ENCODE peak calls at places on chromosomes 16 and 17, in eight cellular contexts. One of them, this sample, is unnamed. For H3K9me3, the result is how much of the 10 kb centered on the place peaks cover.

GRCh38 chr17:65270932-65271700 is 133.9 kb downstream of the RGS9 start:
- DNase-seq in mucosa of descending colon: no peak
- DNase-seq in heart left ventricle: no peak
- DNase-seq in right atrium auricular region: no peak
- DNase-seq in ovary: no peak
- DNase-seq in fibroblast of lung: peak
- DNase-seq in suprapubic skin: no peak
- DNase-seq in cardiac muscle cell: no peak
- DNase-seq in this sample: no peak

GRCh38 chr16:19116711-19117449 is 3.1 kb downstream of the ITPRIPL2 start:
- DNase-seq in mucosa of descending colon: no peak
- DNase-seq in heart left ventricle: no peak
- DNase-seq in right atrium auricular region: no peak
- DNase-seq in ovary: no peak
- DNase-seq in fibroblast of lung: peak
- DNase-seq in suprapubic skin: no peak
- DNase-seq in cardiac muscle cell: no peak
- DNase-seq in this sample: no peak

GRCh38 chr17:79624658-79625478 is 14.0 kb upstream of the RBFOX3 start:
- DNase-seq in mucosa of descending colon: peak
- DNase-seq in heart left ventricle: no peak
- DNase-seq in right atrium auricular region: no peak
- DNase-seq in ovary: peak
- DNase-seq in fibroblast of lung: no peak
- DNase-seq in suprapubic skin: peak
- DNase-seq in cardiac muscle cell: no peak
- DNase-seq in this sample: no peak

GRCh38 chr17:50028207-50029120 is 27.4 kb upstream of the ITGA3 start:
- DNase-seq in mucosa of descending colon: peak
- DNase-seq in heart left ventricle: no peak
- DNase-seq in right atrium auricular region: peak
- DNase-seq in ovary: no peak
- DNase-seq in fibroblast of lung: peak
- DNase-seq in suprapubic skin: peak
- DNase-seq in cardiac muscle cell: peak
- DNase-seq in this sample: no peak

GRCh38 chr16:66741131-66741900 is 10.1 kb downstream of the DYNC1LI2 start:
- DNase-seq in mucosa of descending colon: peak
- DNase-seq in heart left ventricle: peak
- DNase-seq in right atrium auricular region: peak
- DNase-seq in ovary: peak
- DNase-seq in fibroblast of lung: peak
- DNase-seq in suprapubic skin: peak
- DNase-seq in cardiac muscle cell: peak
- DNase-seq in this sample: peak

GRCh38 chr17:17739388-17740066 is 58.3 kb downstream of the RAI1 start:
- DNase-seq in mucosa of descending colon: peak
- DNase-seq in heart left ventricle: no peak
- DNase-seq in right atrium auricular region: no peak
- DNase-seq in ovary: peak
- DNase-seq in fibroblast of lung: peak
- DNase-seq in suprapubic skin: no peak
- DNase-seq in cardiac muscle cell: peak
- DNase-seq in this sample: no peak

GRCh38 chr16:30185141-30185682 is 1.8 kb downstream of the CORO1A start:
- DNase-seq in mucosa of descending colon: peak
- DNase-seq in heart left ventricle: peak
- DNase-seq in right atrium auricular region: no peak
- DNase-seq in ovary: no peak
- DNase-seq in fibroblast of lung: no peak
- DNase-seq in suprapubic skin: no peak
- DNase-seq in cardiac muscle cell: no peak
- DNase-seq in this sample: no peak

GRCh38 chr17:77498056-77498785 is 357.5 kb downstream of the SEC14L1 start:
- DNase-seq in mucosa of descending colon: no peak
- DNase-seq in heart left ventricle: no peak
- DNase-seq in right atrium auricular region: no peak
- DNase-seq in ovary: no peak
- DNase-seq in fibroblast of lung: no peak
- DNase-seq in suprapubic skin: peak
- DNase-seq in cardiac muscle cell: no peak
- DNase-seq in this sample: no peak

GRCh38 chr16:47142469-47143328 is 1.0 kb downstream of the NETO2 start:
- DNase-seq in mucosa of descending colon: peak
- DNase-seq in heart left ventricle: no peak
- DNase-seq in right atrium auricular region: no peak
- DNase-seq in ovary: peak
- DNase-seq in fibroblast of lung: peak
- DNase-seq in suprapubic skin: no peak
- DNase-seq in cardiac muscle cell: peak
- DNase-seq in this sample: no peak

GRCh38 chr16:49970818-49971431 is 54.1 kb upstream of the CNEP1R1 start:
- DNase-seq in mucosa of descending colon: no peak
- DNase-seq in heart left ventricle: no peak
- DNase-seq in right atrium auricular region: no peak
- DNase-seq in ovary: no peak
- DNase-seq in fibroblast of lung: no peak
- DNase-seq in suprapubic skin: no peak
- DNase-seq in cardiac muscle cell: no peak
- DNase-seq in this sample: no peak

DNA sequence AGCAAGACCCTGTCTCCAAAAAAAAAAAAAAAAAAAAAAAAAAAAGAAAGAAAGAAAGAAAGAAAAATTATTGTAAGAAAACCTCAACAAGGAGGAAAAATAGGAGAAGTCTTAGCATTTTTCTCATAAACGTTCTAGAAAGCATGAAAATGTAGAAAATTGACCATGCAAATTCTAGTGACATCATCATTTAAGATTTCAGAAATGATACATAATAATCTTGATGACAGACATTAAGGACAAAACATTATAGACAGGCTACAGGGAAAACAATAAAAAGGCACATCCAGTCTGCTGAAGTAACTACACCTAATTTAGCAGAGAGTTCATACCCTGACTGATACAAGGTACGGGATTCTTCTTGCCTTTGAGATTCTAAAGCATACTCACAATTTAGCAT is 21.9 kb downstream of the MED13 start:
- DNase-seq in mucosa of descending colon: no peak
- DNase-seq in heart left ventricle: no peak
- DNase-seq in right atrium auricular region: no peak
- DNase-seq in ovary: no peak
- DNase-seq in fibroblast of lung: no peak
- DNase-seq in suprapubic skin: no peak
- DNase-seq in cardiac muscle cell: no peak
- DNase-seq in this sample: no peak
- H3K9me3 ChIP-seq in mucosa of descending colon: under half
- H3K9me3 ChIP-seq in heart left ventricle: under half
- H3K9me3 ChIP-seq in right atrium auricular region: under half
- H3K9me3 ChIP-seq in ovary: under half
- H3K9me3 ChIP-seq in fibroblast of lung: under half
- H3K9me3 ChIP-seq in suprapubic skin: under half
- H3K9me3 ChIP-seq in cardiac muscle cell: under half
- H3K9me3 ChIP-seq in this sample: under half

GRCh38 chr17:80650339-80650672 is 105.7 kb downstream of the RPTOR start:
- DNase-seq in mucosa of descending colon: no peak
- DNase-seq in heart left ventricle: no peak
- DNase-seq in right atrium auricular region: no peak
- DNase-seq in ovary: no peak
- DNase-seq in fibroblast of lung: no peak
- DNase-seq in suprapubic skin: no peak
- DNase-seq in cardiac muscle cell: no peak
- DNase-seq in this sample: no peak

GRCh38 chr17:80650751-80651173 is 106.1 kb downstream of the RPTOR start:
- DNase-seq in mucosa of descending colon: no peak
- DNase-seq in heart left ventricle: no peak
- DNase-seq in right atrium auricular region: no peak
- DNase-seq in ovary: no peak
- DNase-seq in fibroblast of lung: no peak
- DNase-seq in suprapubic skin: no peak
- DNase-seq in cardiac muscle cell: no peak
- DNase-seq in this sample: no peak

GRCh38 chr17:80649200-80649644 is 104.6 kb downstream of the RPTOR start:
- DNase-seq in mucosa of descending colon: no peak
- DNase-seq in heart left ventricle: no peak
- DNase-seq in right atrium auricular region: no peak
- DNase-seq in ovary: no peak
- DNase-seq in fibroblast of lung: no peak
- DNase-seq in suprapubic skin: no peak
- DNase-seq in cardiac muscle cell: no peak
- DNase-seq in this sample: no peak

GRCh38 chr17:80647746-80648145 is 103.1 kb downstream of the RPTOR start:
- DNase-seq in mucosa of descending colon: no peak
- DNase-seq in heart left ventricle: no peak
- DNase-seq in right atrium auricular region: no peak
- DNase-seq in ovary: no peak
- DNase-seq in fibroblast of lung: peak
- DNase-seq in suprapubic skin: no peak
- DNase-seq in cardiac muscle cell: peak
- DNase-seq in this sample: no peak

DNA sequence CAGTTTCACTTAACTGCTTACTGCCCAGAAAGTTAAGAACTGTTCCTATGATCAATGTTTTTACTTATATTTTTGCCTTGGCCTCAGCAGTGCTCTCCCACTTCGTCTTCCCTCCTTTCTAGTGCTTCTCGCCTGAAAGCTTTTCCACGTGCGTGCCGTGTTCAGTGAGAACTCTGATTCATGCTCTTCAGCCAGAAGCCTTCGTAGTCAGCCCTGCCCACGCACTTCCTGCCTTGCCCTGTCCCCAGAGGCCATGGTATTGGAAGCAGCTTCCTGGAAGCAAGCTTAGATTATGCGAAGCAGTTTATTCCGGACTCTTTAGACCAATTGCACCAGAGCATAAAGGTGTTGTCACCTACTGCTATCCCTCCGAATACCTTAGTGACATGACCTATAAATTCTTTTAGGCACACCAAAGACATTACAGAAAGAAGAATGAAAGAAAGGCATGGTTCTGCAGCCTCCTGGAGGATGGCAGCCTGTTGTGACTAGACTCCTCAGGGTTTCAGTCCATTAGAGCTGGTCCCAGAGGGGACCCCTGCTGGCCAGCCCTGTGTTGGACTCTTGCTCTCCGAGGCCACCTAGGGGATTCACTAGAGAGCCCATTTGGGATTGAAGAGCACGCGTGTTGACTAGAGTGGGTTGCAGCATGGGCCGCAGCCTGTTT is 105.2 kb downstream of the RPTOR start:
- DNase-seq in mucosa of descending colon: no peak
- DNase-seq in heart left ventricle: peak
- DNase-seq in right atrium auricular region: peak
- DNase-seq in ovary: peak
- DNase-seq in fibroblast of lung: peak
- DNase-seq in suprapubic skin: no peak
- DNase-seq in cardiac muscle cell: peak
- DNase-seq in this sample: no peak
- TF ChIP-seq CTCF in mucosa of descending colon: no peak
- TF ChIP-seq CTCF in heart left ventricle: peak
- TF ChIP-seq CTCF in right atrium auricular region: no peak
- TF ChIP-seq CTCF in ovary: no peak
- TF ChIP-seq CTCF in fibroblast of lung: peak
- TF ChIP-seq CTCF in suprapubic skin: peak
- TF ChIP-seq CTCF in cardiac muscle cell: peak
- TF ChIP-seq CTCF in this sample: no peak

DNA sequence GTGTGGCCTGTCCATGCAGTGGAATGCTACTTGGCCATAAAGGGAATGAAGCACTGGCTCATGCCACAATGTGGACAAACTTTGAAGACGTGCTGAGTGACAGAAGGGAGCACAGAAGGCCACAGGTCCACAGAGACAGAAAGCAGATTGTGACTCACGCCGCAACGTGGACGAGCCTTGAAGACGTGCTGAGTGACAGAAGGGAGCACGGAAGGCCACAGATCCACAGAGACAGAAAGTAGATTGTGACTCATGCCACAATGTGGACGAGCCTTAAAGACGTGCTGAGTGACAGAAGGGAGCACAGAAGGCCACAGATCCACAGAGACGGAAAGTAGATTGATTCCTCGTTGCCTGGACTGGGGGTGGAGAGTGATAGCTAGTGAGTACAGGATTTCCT is 19.2 kb downstream of the ZC3H18 start:
- DNase-seq in mucosa of descending colon: no peak
- DNase-seq in heart left ventricle: no peak
- DNase-seq in right atrium auricular region: no peak
- DNase-seq in ovary: no peak
- DNase-seq in fibroblast of lung: no peak
- DNase-seq in suprapubic skin: no peak
- DNase-seq in cardiac muscle cell: no peak
- DNase-seq in this sample: no peak
- H3K9me3 ChIP-seq in mucosa of descending colon: under half
- H3K9me3 ChIP-seq in heart left ventricle: under half
- H3K9me3 ChIP-seq in right atrium auricular region: under half
- H3K9me3 ChIP-seq in ovary: under half
- H3K9me3 ChIP-seq in fibroblast of lung: under half
- H3K9me3 ChIP-seq in suprapubic skin: under half
- H3K9me3 ChIP-seq in cardiac muscle cell: under half
- H3K9me3 ChIP-seq in this sample: under half

GRCh38 chr16:1337486-1337885 is 4.0 kb downstream of the BAIAP3 start:
- DNase-seq in mucosa of descending colon: no peak
- DNase-seq in heart left ventricle: no peak
- DNase-seq in right atrium auricular region: no peak
- DNase-seq in ovary: no peak
- DNase-seq in fibroblast of lung: no peak
- DNase-seq in suprapubic skin: no peak
- DNase-seq in cardiac muscle cell: no peak
- DNase-seq in this sample: no peak

GRCh38 chr16:1336619-1337018 is 3.2 kb downstream of the BAIAP3 start:
- DNase-seq in mucosa of descending colon: no peak
- DNase-seq in heart left ventricle: no peak
- DNase-seq in right atrium auricular region: no peak
- DNase-seq in ovary: no peak
- DNase-seq in fibroblast of lung: no peak
- DNase-seq in suprapubic skin: no peak
- DNase-seq in cardiac muscle cell: no peak
- DNase-seq in this sample: no peak

GRCh38 chr16:1338855-1339675 is 5.6 kb downstream of the BAIAP3 start:
- DNase-seq in mucosa of descending colon: no peak
- DNase-seq in heart left ventricle: no peak
- DNase-seq in right atrium auricular region: no peak
- DNase-seq in ovary: no peak
- DNase-seq in fibroblast of lung: no peak
- DNase-seq in suprapubic skin: no peak
- DNase-seq in cardiac muscle cell: no peak
- DNase-seq in this sample: no peak

GRCh38 chr16:1335996-1336395 is 2.6 kb downstream of the BAIAP3 start:
- DNase-seq in mucosa of descending colon: no peak
- DNase-seq in heart left ventricle: no peak
- DNase-seq in right atrium auricular region: no peak
- DNase-seq in ovary: no peak
- DNase-seq in fibroblast of lung: no peak
- DNase-seq in suprapubic skin: no peak
- DNase-seq in cardiac muscle cell: no peak
- DNase-seq in this sample: no peak

DNA sequence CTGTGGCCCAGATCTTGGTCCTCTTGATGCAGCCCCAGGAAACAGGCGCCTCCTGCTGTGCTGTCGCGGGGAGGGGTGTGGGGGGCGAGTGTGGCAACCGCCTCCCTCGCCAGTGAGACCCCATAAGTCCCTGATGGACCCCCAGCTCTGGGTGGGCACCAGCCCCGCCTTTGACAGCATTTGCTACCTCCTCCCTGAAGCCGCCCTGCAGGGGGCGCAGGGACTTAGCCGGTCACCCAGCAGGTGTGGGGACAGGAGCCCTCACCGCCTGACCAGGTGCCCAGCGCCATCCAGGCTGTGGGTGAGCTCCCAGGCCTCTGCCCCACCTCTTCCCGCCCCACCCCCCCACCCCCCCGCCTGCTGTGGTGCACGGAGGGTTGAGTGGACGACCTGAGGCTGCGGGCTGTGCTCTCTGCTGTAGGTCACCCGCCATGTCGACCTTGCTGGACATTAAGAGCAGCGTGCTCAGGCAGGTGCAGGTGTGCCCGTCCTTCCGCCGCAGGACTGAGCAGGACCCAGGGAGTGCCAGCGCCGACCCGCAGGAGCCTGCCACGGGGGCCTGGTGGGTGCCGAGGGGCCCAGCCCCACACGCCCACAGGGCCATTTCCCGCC is 4.8 kb downstream of the BAIAP3 start:
- DNase-seq in mucosa of descending colon: no peak
- DNase-seq in heart left ventricle: no peak
- DNase-seq in right atrium auricular region: no peak
- DNase-seq in ovary: no peak
- DNase-seq in fibroblast of lung: no peak
- DNase-seq in suprapubic skin: no peak
- DNase-seq in cardiac muscle cell: no peak
- DNase-seq in this sample: no peak
- TF ChIP-seq CTCF in mucosa of descending colon: peak
- TF ChIP-seq CTCF in heart left ventricle: no peak
- TF ChIP-seq CTCF in right atrium auricular region: no peak
- TF ChIP-seq CTCF in ovary: no peak
- TF ChIP-seq CTCF in fibroblast of lung: peak
- TF ChIP-seq CTCF in suprapubic skin: no peak
- TF ChIP-seq CTCF in cardiac muscle cell: peak
- TF ChIP-seq CTCF in this sample: no peak

This sample was measured in prostate gland.